ENCODE peak calls at places on chromosomes 3 and 15, in nine cellular contexts. Y, D, X, L, B, T, I, Q and C are unnamed samples. For H3K9me3, the result is how much of the 10 kb centered on the place peaks cover.

GRCh38 chr15:101657968-101658784 is 6.0 kb upstream of the TM2D3 start:
- DNase-seq in X (no peak), D (no peak), T (no peak), B (no peak), I (no peak), Y (no peak), L (no peak), Q (no peak), C (peak)

GRCh38 chr15:62128916-62129315 is 36.2 kb downstream of the C2CD4B start:
- DNase-seq in Q (no peak), I (no peak), D (no peak), T (no peak), B (no peak), X (no peak), Y (no peak), L (no peak), C (no peak)

GRCh38 chr15:101122806-101123205 is 129.0 kb downstream of the CHSY1 start:
- DNase-seq in L (no peak), D (no peak), I (no peak), Y (no peak), X (no peak), T (no peak), Q (no peak), B (no peak), C (no peak)

GRCh38 chr3:135887220-135887619 is 78.3 kb upstream of the PPP2R3A start:
- DNase-seq in X (no peak), Y (no peak), L (no peak), I (no peak), T (no peak), D (no peak), B (no peak), Q (no peak), C (no peak)

GRCh38 chr3:72391659-72392058 is 456.6 kb downstream of the SHQ1 start:
- DNase-seq in T (no peak), Q (no peak), L (no peak), D (no peak), B (no peak), I (no peak), X (no peak), Y (no peak), C (no peak)

GRCh38 chr3:145013931-145014330 is 1042.3 kb downstream of the DIPK2A start:
- DNase-seq in B (no peak), Y (no peak), T (no peak), X (no peak), D (no peak), L (no peak), Q (no peak), I (no peak), C (no peak)

GRCh38 chr15:73335471-73335870 is 33.3 kb downstream of the HCN4 start:
- DNase-seq in T (no peak), X (no peak), D (no peak), L (no peak), B (no peak), Q (no peak), I (peak), Y (no peak), C (no peak)

GRCh38 chr3:158847466-158847849 is 45.6 kb downstream of the MFSD1 start:
- DNase-seq in Y (no peak), X (no peak), I (no peak), L (no peak), D (no peak), Q (no peak), B (no peak), T (no peak), C (no peak)

GRCh38 chr15:58921267-58921666 is 12.2 kb downstream of the SLTM start:
- DNase-seq in L (no peak), X (no peak), T (no peak), I (no peak), Q (no peak), Y (no peak), D (no peak), B (no peak), C (no peak)

GRCh38 chr3:101009386-101009785 is 16.2 kb upstream of the ABI3BP start:
- DNase-seq in I (no peak), B (no peak), Y (no peak), Q (no peak), X (no peak), T (no peak), D (no peak), L (no peak), C (no peak)

GRCh38 chr3:10162147-10162546 is 2.6 kb upstream of the IRAK2 start:
- DNase-seq in T (no peak), L (no peak), X (no peak), Q (no peak), D (no peak), I (no peak), B (no peak), Y (no peak), C (no peak)

GRCh38 chr15:98134875-98135274 is 174.4 kb downstream of the ARRDC4 start:
- DNase-seq in Q (peak), X (no peak), L (no peak), I (no peak), D (no peak), T (no peak), B (no peak), Y (no peak), C (no peak)

GRCh38 chr3:195003893-195004289 is 267.1 kb downstream of the XXYLT1 start:
- DNase-seq in T (no peak), I (no peak), B (peak), D (no peak), Y (no peak), Q (no peak), L (no peak), X (no peak), C (no peak)

GRCh38 chr3:187679638-187680396 is 9.6 kb upstream of the SST start:
- DNase-seq in B (peak), I (peak), Y (peak), L (peak), D (peak), X (peak), T (peak), Q (peak), C (peak)

GRCh38 chr3:139530717-139531116 is 8.8 kb downstream of the RBP1 start:
- DNase-seq in X (no peak), I (no peak), L (no peak), T (no peak), Y (no peak), D (no peak), B (no peak), Q (no peak), C (no peak)

GRCh38 chr3:126452213-126452612 is 23.5 kb downstream of the ZXDC start:
- DNase-seq in Y (no peak), T (no peak), X (no peak), B (no peak), L (no peak), Q (no peak), D (no peak), I (peak), C (no peak)

GRCh38 chr15:66592505-66593218 is 26.9 kb upstream of the LCTL start:
- DNase-seq in T (no peak), X (no peak), L (no peak), D (no peak), I (no peak), Q (no peak), Y (no peak), B (no peak), C (peak)

GRCh38 chr3:4409415-4409814 is 57.7 kb downstream of the SUMF1 start:
- DNase-seq in L (no peak), Y (peak), T (no peak), D (no peak), X (no peak), B (no peak), Q (no peak), I (no peak), C (no peak)

GRCh38 chr3:19540464-19540863 is 392.2 kb downstream of the KCNH8 start:
- DNase-seq in D (no peak), I (no peak), B (no peak), L (no peak), Y (no peak), X (no peak), Q (no peak), T (no peak), C (no peak)

GRCh38 chr15:88586401-88587162 is 34.6 kb upstream of the AEN start:
- DNase-seq in B (no peak), T (peak), Q (no peak), D (no peak), Y (no peak), L (no peak), X (no peak), I (no peak), C (no peak)

GRCh38 chr3:159604151-159604581 is 384.5 kb upstream of the IL12A start:
- DNase-seq in D (no peak), L (no peak), X (no peak), Q (no peak), B (no peak), T (no peak), Y (no peak), I (no peak), C (no peak)

GRCh38 chr3:171788546-171789351 is 21.5 kb downstream of the PLD1 start:
- DNase-seq in L (no peak), Q (no peak), D (peak), T (no peak), X (no peak), B (no peak), Y (peak), I (no peak), C (no peak)

GRCh38 chr3:4978966-4979400 is 254 bp upstream of the BHLHE40 start:
- DNase-seq in Q (peak), T (peak), D (peak), I (peak), X (peak), Y (peak), B (peak), L (peak), C (peak)

GRCh38 chr3:71011565-71012287 is 571.8 kb downstream of the FOXP1 start:
- DNase-seq in L (no peak), D (no peak), T (no peak), I (no peak), X (no peak), Y (no peak), Q (no peak), B (no peak), C (no peak)

DNA sequence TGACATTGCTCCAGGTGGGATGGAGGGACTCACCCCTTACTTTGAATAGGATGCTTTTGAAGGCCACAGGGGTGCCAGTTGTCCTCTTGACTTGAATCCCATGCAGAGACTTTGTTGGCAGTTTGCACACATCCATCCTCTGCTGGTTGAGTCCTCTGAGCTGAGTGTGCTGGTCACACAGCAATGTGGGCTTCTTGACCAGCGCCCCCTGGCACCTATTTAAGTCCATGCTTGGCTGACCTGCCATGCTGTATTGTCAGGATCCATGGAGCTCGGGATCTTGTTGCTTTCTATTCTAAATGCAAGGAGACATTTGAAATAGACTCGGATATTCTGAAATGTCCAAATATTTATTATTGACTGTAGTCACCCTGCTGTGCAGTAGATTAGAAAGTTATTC is 19.8 kb downstream of the RAB7A start:
- DNase-seq in L (peak), D (peak), B (no peak), I (no peak), T (no peak), X (no peak), Y (no peak), Q (no peak), C (no peak)
- H3K9me3 ChIP-seq in L (under half), D (under half), B (under half), I (under half), T (under half), X (under half), Y (under half), Q (under half), C (under half)

DNA sequence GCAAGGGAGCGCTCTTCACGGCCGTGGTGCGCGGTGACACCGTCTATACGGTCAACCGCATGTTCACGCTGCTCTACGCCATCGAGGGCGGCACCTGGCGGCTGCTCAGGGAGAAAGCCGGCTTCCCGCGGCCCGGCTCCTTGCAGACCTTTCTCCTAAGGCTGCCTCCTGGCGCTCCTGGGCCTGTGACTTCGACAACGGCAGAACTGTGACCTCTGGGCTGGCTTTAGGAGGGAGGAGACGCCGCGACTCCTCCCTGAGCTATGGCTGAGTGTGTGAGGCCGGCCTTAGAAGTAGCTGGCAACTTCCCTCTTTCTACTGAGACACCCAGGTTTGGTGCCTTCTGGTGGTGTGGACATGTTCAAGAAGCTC is 1.4 kb downstream of the KBTBD13 start:
- DNase-seq in D (no peak), L (peak), Q (peak), T (peak), X (peak), I (peak), Y (no peak), B (peak), C (peak)
- H3K4me3 ChIP-seq in D (no peak), L (no peak), Q (no peak), T (no peak), X (no peak), I (no peak), Y (peak), B (no peak), C (no peak)

DNA sequence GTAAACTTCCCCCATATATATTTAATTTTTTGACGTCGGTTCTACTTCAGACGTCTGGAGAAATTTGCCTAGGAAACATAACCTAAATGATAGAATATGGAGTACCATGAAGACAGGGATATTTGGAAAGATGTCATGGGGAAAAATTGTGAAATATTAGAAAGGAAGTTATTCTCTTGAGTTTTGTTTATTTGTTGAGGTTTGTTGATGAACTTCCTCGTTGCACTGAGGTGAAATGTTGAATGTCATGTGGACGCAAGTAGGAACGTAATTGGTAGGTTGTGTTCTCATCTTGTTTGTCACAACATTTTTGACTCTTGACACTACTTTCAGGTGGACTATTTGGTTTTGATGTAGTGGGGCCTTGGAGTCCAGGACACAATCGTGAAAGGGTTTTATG is 1.3 kb downstream of the ABHD5 start:
- DNase-seq in Y (no peak), X (no peak), Q (no peak), L (peak), I (no peak), D (no peak), B (no peak), T (no peak), C (no peak)
- TF ChIP-seq EP300 in Y (no peak), X (no peak), Q (no peak), L (no peak), I (no peak), D (no peak), B (no peak), T (no peak), C (no peak)

DNA sequence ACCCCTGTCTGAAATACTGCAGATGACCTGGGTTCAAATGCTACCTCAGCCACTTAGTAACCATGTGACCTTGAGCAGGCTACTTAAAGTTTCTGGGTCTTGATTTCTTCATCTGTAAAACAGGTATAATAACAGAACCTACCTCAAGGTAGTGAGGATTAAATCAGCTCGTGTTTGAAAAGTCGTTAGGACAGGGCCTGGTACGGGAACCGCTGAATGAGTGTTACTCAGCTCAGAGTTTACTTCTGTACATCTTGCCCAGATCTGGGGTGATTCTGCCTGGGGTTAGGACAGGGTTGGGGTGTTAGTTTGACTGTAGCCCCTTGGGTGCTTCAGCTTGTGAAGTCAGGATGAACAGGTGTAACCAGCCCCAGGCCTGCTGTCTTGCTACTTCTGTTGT is 1.8 kb downstream of the SEMA4B start:
- DNase-seq in B (no peak), Y (no peak), X (no peak), Q (no peak), I (no peak), D (no peak), L (no peak), T (no peak), C (no peak)
- H3K9me3 ChIP-seq in B (under half), Y (under half), X (under half), Q (under half), I (under half), D (under half), L (under half), T (under half), C (under half)

GRCh38 chr3:54122046-54122801 is at the start of gene CACNA2D3:
- DNase-seq in L (no peak), T (peak), Q (no peak), B (peak), Y (peak), I (peak), X (no peak), D (no peak), C (peak)
- H3K4me3 ChIP-seq in L (peak), T (peak), Q (peak), B (peak), Y (peak), I (peak), X (peak), D (no peak), C (peak)

GRCh38 chr3:151926956-151927355 is 53.5 kb downstream of the SUCNR1 start:
- DNase-seq in L (peak), Q (no peak), T (no peak), D (no peak), Y (no peak), B (no peak), X (no peak), I (no peak), C (no peak)
- TF ChIP-seq EP300 in L (no peak), Q (no peak), T (peak), D (no peak), Y (no peak), B (no peak), X (no peak), I (no peak), C (no peak)

GRCh38 chr15:50964075-50964474 is 55.6 kb downstream of the AP4E1 start:
- DNase-seq in L (no peak), B (no peak), T (no peak), D (no peak), I (no peak), Q (no peak), X (no peak), Y (no peak), C (no peak)
- H3K9me3 ChIP-seq in L (under half), B (under half), T (under half), D (under half), I (under half), Q (under half), X (under half), Y (under half), C (under half)

DNA sequence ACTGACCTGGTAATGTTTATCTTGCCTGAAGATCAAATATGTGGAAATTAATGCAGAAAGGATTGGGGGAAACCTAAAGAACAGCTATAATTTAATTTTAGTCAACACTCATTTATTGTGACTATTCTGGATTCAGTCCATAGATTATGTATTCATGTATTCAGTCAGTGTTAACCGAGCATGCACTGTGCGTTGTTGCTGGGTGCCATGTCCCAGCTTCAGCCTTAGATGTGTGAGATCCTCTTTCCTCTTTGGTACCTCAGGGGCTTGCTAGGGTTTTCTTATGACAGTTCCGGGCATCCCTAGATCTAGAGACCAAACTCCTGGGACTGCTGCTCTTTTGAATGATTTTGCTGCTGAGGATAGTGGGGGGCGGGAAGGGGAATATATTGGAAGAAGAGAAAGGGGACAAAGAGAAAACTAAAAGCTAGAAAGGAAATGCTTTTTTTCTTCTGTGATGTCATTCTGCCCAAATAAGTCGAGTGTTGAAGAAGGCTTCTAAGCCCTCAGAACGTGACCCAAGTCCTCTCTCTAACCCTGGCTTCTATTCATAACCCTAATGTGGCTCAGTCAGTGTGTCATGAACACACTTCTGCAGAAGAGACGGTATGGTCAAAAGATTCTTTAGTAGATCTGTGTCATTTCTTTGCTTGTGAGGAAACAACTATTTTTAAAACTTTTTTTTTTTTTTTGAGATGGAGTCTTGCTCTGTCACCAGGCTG is 33.5 kb downstream of the STARD9 start:
- DNase-seq in I (no peak), B (no peak), X (no peak), Q (no peak), D (no peak), L (no peak), Y (no peak), T (no peak), C (no peak)
- H3K4me3 ChIP-seq in I (no peak), B (no peak), X (no peak), Q (no peak), D (no peak), L (no peak), Y (no peak), T (no peak), C (no peak)